ENCODE peak calls at places on chromosomes 12 and 14, in nine cellular contexts. One of them, this sample, is unnamed.

GRCh38 chr12:98896938-98897337 is 251.8 kb downstream of the APAF1 start:
- DNase-seq in posterior cingulate gyrus: no peak
- DNase-seq in NCI-H2107: no peak
- DNase-seq in lower leg skin: no peak
- DNase-seq in HuH-7.5: no peak
- DNase-seq in CD8-positive, alpha-beta T cell: no peak
- DNase-seq in activated CD4-positive, alpha-beta T cell treated with anti-CD3 and anti-CD28 coated beads, Interleukin-2, amount 50 U/mL, for 4 hours: no peak
- DNase-seq in psoas muscle: no peak
- DNase-seq in stimulated activated CD8-positive, alpha-beta memory T cell treated with anti-CD3 and anti-CD28 coated beads, Interleukin-4, amount 100 ng/mL, for 24 hours: no peak
- DNase-seq in this sample: no peak

GRCh38 chr12:70154960-70155589 is 88.2 kb upstream of the CNOT2 start:
- DNase-seq in posterior cingulate gyrus: no peak
- DNase-seq in NCI-H2107: no peak
- DNase-seq in lower leg skin: no peak
- DNase-seq in HuH-7.5: no peak
- DNase-seq in CD8-positive, alpha-beta T cell: no peak
- DNase-seq in activated CD4-positive, alpha-beta T cell treated with anti-CD3 and anti-CD28 coated beads, Interleukin-2, amount 50 U/mL, for 4 hours: no peak
- DNase-seq in psoas muscle: no peak
- DNase-seq in stimulated activated CD8-positive, alpha-beta memory T cell treated with anti-CD3 and anti-CD28 coated beads, Interleukin-4, amount 100 ng/mL, for 24 hours: no peak
- DNase-seq in this sample: no peak

GRCh38 chr14:76484355-76484754 is 108.4 kb downstream of the ESRRB start:
- DNase-seq in posterior cingulate gyrus: no peak
- DNase-seq in NCI-H2107: no peak
- DNase-seq in lower leg skin: no peak
- DNase-seq in HuH-7.5: no peak
- DNase-seq in CD8-positive, alpha-beta T cell: no peak
- DNase-seq in activated CD4-positive, alpha-beta T cell treated with anti-CD3 and anti-CD28 coated beads, Interleukin-2, amount 50 U/mL, for 4 hours: no peak
- DNase-seq in psoas muscle: no peak
- DNase-seq in stimulated activated CD8-positive, alpha-beta memory T cell treated with anti-CD3 and anti-CD28 coated beads, Interleukin-4, amount 100 ng/mL, for 24 hours: no peak
- DNase-seq in this sample: no peak

GRCh38 chr14:100472094-100472455 is 115.1 kb downstream of the BEGAIN start:
- DNase-seq in posterior cingulate gyrus: no peak
- DNase-seq in NCI-H2107: peak
- DNase-seq in lower leg skin: no peak
- DNase-seq in HuH-7.5: no peak
- DNase-seq in CD8-positive, alpha-beta T cell: no peak
- DNase-seq in activated CD4-positive, alpha-beta T cell treated with anti-CD3 and anti-CD28 coated beads, Interleukin-2, amount 50 U/mL, for 4 hours: no peak
- DNase-seq in psoas muscle: no peak
- DNase-seq in stimulated activated CD8-positive, alpha-beta memory T cell treated with anti-CD3 and anti-CD28 coated beads, Interleukin-4, amount 100 ng/mL, for 24 hours: no peak
- DNase-seq in this sample: no peak

GRCh38 chr14:78697341-78697740 is 527.2 kb downstream of the NRXN3 start:
- DNase-seq in posterior cingulate gyrus: no peak
- DNase-seq in NCI-H2107: peak
- DNase-seq in lower leg skin: no peak
- DNase-seq in HuH-7.5: peak
- DNase-seq in CD8-positive, alpha-beta T cell: no peak
- DNase-seq in activated CD4-positive, alpha-beta T cell treated with anti-CD3 and anti-CD28 coated beads, Interleukin-2, amount 50 U/mL, for 4 hours: no peak
- DNase-seq in psoas muscle: no peak
- DNase-seq in stimulated activated CD8-positive, alpha-beta memory T cell treated with anti-CD3 and anti-CD28 coated beads, Interleukin-4, amount 100 ng/mL, for 24 hours: no peak
- DNase-seq in this sample: no peak

GRCh38 chr12:58206876-58207275 is 265.5 kb downstream of the ATP23 start:
- DNase-seq in posterior cingulate gyrus: no peak
- DNase-seq in NCI-H2107: no peak
- DNase-seq in lower leg skin: no peak
- DNase-seq in HuH-7.5: no peak
- DNase-seq in CD8-positive, alpha-beta T cell: no peak
- DNase-seq in activated CD4-positive, alpha-beta T cell treated with anti-CD3 and anti-CD28 coated beads, Interleukin-2, amount 50 U/mL, for 4 hours: no peak
- DNase-seq in psoas muscle: no peak
- DNase-seq in stimulated activated CD8-positive, alpha-beta memory T cell treated with anti-CD3 and anti-CD28 coated beads, Interleukin-4, amount 100 ng/mL, for 24 hours: no peak
- DNase-seq in this sample: no peak

GRCh38 chr14:26125039-26125438 is 472.8 kb downstream of the NOVA1 start:
- DNase-seq in posterior cingulate gyrus: no peak
- DNase-seq in NCI-H2107: no peak
- DNase-seq in lower leg skin: no peak
- DNase-seq in HuH-7.5: no peak
- DNase-seq in CD8-positive, alpha-beta T cell: no peak
- DNase-seq in activated CD4-positive, alpha-beta T cell treated with anti-CD3 and anti-CD28 coated beads, Interleukin-2, amount 50 U/mL, for 4 hours: no peak
- DNase-seq in psoas muscle: no peak
- DNase-seq in stimulated activated CD8-positive, alpha-beta memory T cell treated with anti-CD3 and anti-CD28 coated beads, Interleukin-4, amount 100 ng/mL, for 24 hours: no peak
- DNase-seq in this sample: no peak

GRCh38 chr12:105331805-105332251 is 1.3 kb downstream of the C12orf75 start:
- DNase-seq in posterior cingulate gyrus: no peak
- DNase-seq in NCI-H2107: no peak
- DNase-seq in lower leg skin: no peak
- DNase-seq in HuH-7.5: peak
- DNase-seq in CD8-positive, alpha-beta T cell: peak
- DNase-seq in activated CD4-positive, alpha-beta T cell treated with anti-CD3 and anti-CD28 coated beads, Interleukin-2, amount 50 U/mL, for 4 hours: no peak
- DNase-seq in psoas muscle: no peak
- DNase-seq in stimulated activated CD8-positive, alpha-beta memory T cell treated with anti-CD3 and anti-CD28 coated beads, Interleukin-4, amount 100 ng/mL, for 24 hours: no peak
- DNase-seq in this sample: no peak

GRCh38 chr12:116426391-116427136 is 132.6 kb upstream of the MAP1LC3B2 start:
- DNase-seq in posterior cingulate gyrus: no peak
- DNase-seq in NCI-H2107: no peak
- DNase-seq in lower leg skin: peak
- DNase-seq in HuH-7.5: no peak
- DNase-seq in CD8-positive, alpha-beta T cell: no peak
- DNase-seq in activated CD4-positive, alpha-beta T cell treated with anti-CD3 and anti-CD28 coated beads, Interleukin-2, amount 50 U/mL, for 4 hours: no peak
- DNase-seq in psoas muscle: peak
- DNase-seq in stimulated activated CD8-positive, alpha-beta memory T cell treated with anti-CD3 and anti-CD28 coated beads, Interleukin-4, amount 100 ng/mL, for 24 hours: no peak
- DNase-seq in this sample: no peak

GRCh38 chr12:28536088-28536487 is 345.8 kb downstream of the CCDC91 start:
- DNase-seq in posterior cingulate gyrus: no peak
- DNase-seq in NCI-H2107: no peak
- DNase-seq in lower leg skin: no peak
- DNase-seq in HuH-7.5: no peak
- DNase-seq in CD8-positive, alpha-beta T cell: no peak
- DNase-seq in activated CD4-positive, alpha-beta T cell treated with anti-CD3 and anti-CD28 coated beads, Interleukin-2, amount 50 U/mL, for 4 hours: no peak
- DNase-seq in psoas muscle: no peak
- DNase-seq in stimulated activated CD8-positive, alpha-beta memory T cell treated with anti-CD3 and anti-CD28 coated beads, Interleukin-4, amount 100 ng/mL, for 24 hours: no peak
- DNase-seq in this sample: no peak

GRCh38 chr12:128853321-128854197 is at the start of gene GLT1D1:
- DNase-seq in posterior cingulate gyrus: no peak
- DNase-seq in NCI-H2107: no peak
- DNase-seq in lower leg skin: peak
- DNase-seq in HuH-7.5: no peak
- DNase-seq in CD8-positive, alpha-beta T cell: no peak
- DNase-seq in activated CD4-positive, alpha-beta T cell treated with anti-CD3 and anti-CD28 coated beads, Interleukin-2, amount 50 U/mL, for 4 hours: no peak
- DNase-seq in psoas muscle: no peak
- DNase-seq in stimulated activated CD8-positive, alpha-beta memory T cell treated with anti-CD3 and anti-CD28 coated beads, Interleukin-4, amount 100 ng/mL, for 24 hours: no peak
- DNase-seq in this sample: peak

GRCh38 chr14:68569546-68569908 is 223.3 kb downstream of the ZFP36L1 start:
- DNase-seq in posterior cingulate gyrus: peak
- DNase-seq in NCI-H2107: no peak
- DNase-seq in lower leg skin: no peak
- DNase-seq in HuH-7.5: no peak
- DNase-seq in CD8-positive, alpha-beta T cell: no peak
- DNase-seq in activated CD4-positive, alpha-beta T cell treated with anti-CD3 and anti-CD28 coated beads, Interleukin-2, amount 50 U/mL, for 4 hours: no peak
- DNase-seq in psoas muscle: no peak
- DNase-seq in stimulated activated CD8-positive, alpha-beta memory T cell treated with anti-CD3 and anti-CD28 coated beads, Interleukin-4, amount 100 ng/mL, for 24 hours: no peak
- DNase-seq in this sample: peak